ENCODE peak calls at places on chromosomes 6 and 20, in four cellular contexts. V is DND-41, C is mucosa of descending colon, D is suprapubic skin. I is an unnamed sample.

GRCh38 chr20:3981132-3981452 is 34.3 kb downstream of the RNF24 start:
- DNase-seq in D (no peak), V (no peak), C (no peak), I (no peak)

GRCh38 chr6:43078651-43079050 is 2.5 kb downstream of the PTK7 start:
- DNase-seq in C (no peak), D (no peak), V (no peak), I (no peak)

GRCh38 chr6:108771421-108771820 is 76.8 kb upstream of the ARMC2 start:
- DNase-seq in C (no peak), V (no peak), D (no peak), I (no peak)

GRCh38 chr20:33063271-33063670 is 9.6 kb downstream of the BPIFB3 start:
- DNase-seq in D (no peak), C (no peak), V (no peak), I (no peak)

GRCh38 chr20:47024461-47024937 is 129.9 kb downstream of the EYA2 start:
- DNase-seq in V (no peak), D (no peak), C (no peak), I (no peak)

GRCh38 chr6:40755046-40755681 is 168.0 kb upstream of the LRFN2 start:
- DNase-seq in D (no peak), V (no peak), C (no peak), I (no peak)

GRCh38 chr6:17583811-17584210 is 16.3 kb upstream of the FAM8A1 start:
- DNase-seq in C (no peak), D (no peak), V (no peak), I (no peak)

GRCh38 chr6:144607998-144608736 is 323.0 kb downstream of the UTRN start:
- DNase-seq in D (no peak), C (no peak), V (no peak), I (no peak)

GRCh38 chr20:50108571-50109235 is 4.2 kb downstream of the UBE2V1 start:
- DNase-seq in D (peak; percentile 48), C (no peak), V (no peak), I (no peak)

DNA sequence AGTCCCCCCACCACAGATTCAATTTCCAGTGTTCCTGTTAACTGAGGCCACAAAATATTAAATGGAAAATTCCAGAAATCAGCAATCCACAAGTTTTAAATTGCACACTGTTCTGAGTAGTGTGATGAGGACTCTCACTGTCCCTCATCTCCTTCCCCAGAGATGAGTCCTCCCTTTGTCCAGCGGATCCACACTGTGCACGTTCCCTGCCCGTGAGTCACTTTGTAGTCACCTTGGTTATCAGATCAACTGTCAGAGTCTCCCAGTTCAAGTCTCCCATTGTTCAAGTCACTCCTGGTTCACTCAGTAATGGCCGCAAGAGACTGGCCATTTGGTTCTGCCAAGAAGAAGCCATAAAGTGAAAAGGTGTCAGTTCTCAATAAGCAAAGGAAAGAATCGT is 168.6 kb upstream of the AFDN start:
- DNase-seq in C (no peak), D (no peak), V (no peak), I (no peak)
- H3K9me3 ChIP-seq in C (no peaks in the 10 kb centered on the region), D (no peaks in the 10 kb centered on the region), V (no peaks in the 10 kb centered on the region), I (no peaks in the 10 kb centered on the region)

GRCh38 chr20:58853976-58854637 is 1.6 kb downstream of the GNAS start:
- DNase-seq in D (no peak), C (no peak), V (no peak), I (no peak)

GRCh38 chr20:58851969-58852458 is 502 bp upstream of the GNAS start:
- DNase-seq in V (no peak), C (no peak), D (no peak), I (no peak)

GRCh38 chr20:58851221-58851968 is 693 bp upstream of the GNAS-AS1 start:
- DNase-seq in D (no peak), C (peak; percentile 20), V (no peak), I (no peak)

GRCh38 chr20:58853466-58853865 is 950 bp downstream of the GNAS start:
- DNase-seq in C (no peak), D (no peak), V (no peak), I (no peak)

GRCh38 chr20:58852559-58853271 is at the start of gene GNAS:
- DNase-seq in D (no peak), C (peak; percentile 76), V (no peak), I (peak; percentile 52)
- H3K9me3 ChIP-seq in D (no peaks in the 10 kb centered on the region), C (no peaks in the 10 kb centered on the region), V (peaks cover 15% of the 10 kb centered on the region), I (no peaks in the 10 kb centered on the region)

DNA sequence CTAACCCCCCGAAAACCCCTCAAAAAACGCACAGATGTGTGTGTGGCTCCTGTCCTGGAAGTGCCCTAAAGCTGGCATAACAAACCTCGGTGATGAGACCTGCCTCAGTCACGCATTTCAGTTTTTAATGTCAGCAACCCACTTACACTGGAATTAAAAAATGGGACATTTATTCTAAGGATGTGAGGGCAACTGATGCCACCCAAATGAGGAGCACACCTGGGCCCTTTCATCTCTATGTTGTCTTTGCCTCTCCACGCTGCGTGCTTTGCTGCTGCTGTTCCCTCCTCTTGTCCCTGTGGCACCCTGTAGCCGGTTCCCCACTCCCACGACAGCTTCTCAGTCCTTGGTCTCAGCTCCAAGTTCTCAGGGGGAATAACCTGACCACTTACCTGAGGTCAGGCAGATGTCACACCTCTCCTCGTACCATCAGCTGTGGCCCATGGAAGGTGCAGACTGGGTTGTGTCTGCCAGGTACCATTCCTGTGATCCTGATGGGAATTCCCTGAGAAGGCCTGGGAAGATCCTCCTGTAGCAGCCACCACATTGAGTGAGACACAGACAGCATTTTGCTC is 134.2 kb upstream of the THBS2 start:
- DNase-seq in C (no peak), V (no peak), D (no peak), I (no peak)
- H3K9me3 ChIP-seq in C (no peaks in the 10 kb centered on the region), V (peaks cover 5% of the 10 kb centered on the region), D (no peaks in the 10 kb centered on the region), I (no peaks in the 10 kb centered on the region)

GRCh38 chr6:170058878-170059485 is 231.9 kb downstream of the DLL1 start:
- DNase-seq in C (no peak), V (no peak), D (peak; percentile 41), I (no peak)
- H3K9me3 ChIP-seq in C (no peaks in the 10 kb centered on the region), V (no peaks in the 10 kb centered on the region), D (no peaks in the 10 kb centered on the region), I (no peaks in the 10 kb centered on the region)

GRCh38 chr20:42179768-42180167 is 561.6 kb upstream of the CHD6 start:
- DNase-seq in V (peak; percentile 36), C (no peak), D (no peak), I (no peak)
- H3K9me3 ChIP-seq in V (no peaks in the 10 kb centered on the region), C (no peaks in the 10 kb centered on the region), D (no peaks in the 10 kb centered on the region), I (no peaks in the 10 kb centered on the region)

I was measured in colonic mucosa.